ENCODE peak calls at places on chromosome 1, in six cellular contexts. I, Y, G, E, P and Q are unnamed samples.

GRCh38 chr1:21638531-21639341 is 30.4 kb downstream of the RAP1GAP start:
- DNase-seq in P (peak), E (no peak), G (peak), Y (no peak), I (peak), Q (no peak)

GRCh38 chr1:236033336-236033735 is 31.6 kb downstream of the NID1 start:
- DNase-seq in P (no peak), Y (no peak), G (no peak), I (no peak), E (no peak), Q (no peak)

GRCh38 chr1:33003657-33004056 is 33.0 kb downstream of the AK2 start:
- DNase-seq in I (no peak), E (no peak), Y (no peak), G (no peak), P (no peak), Q (no peak)

GRCh38 chr1:202310746-202311145 is 31.0 kb downstream of the UBE2T start:
- DNase-seq in Y (no peak), I (no peak), G (no peak), P (no peak), E (no peak), Q (no peak)

GRCh38 chr1:168920456-168921094 is 185.9 kb upstream of the ATP1B1 start:
- DNase-seq in G (no peak), Y (no peak), E (no peak), P (no peak), I (no peak), Q (no peak)

GRCh38 chr1:167103236-167103894 is 9.5 kb downstream of the STYXL2 start:
- DNase-seq in G (peak), I (no peak), E (no peak), Y (no peak), P (no peak), Q (no peak)

GRCh38 chr1:153592706-153593105 is 20.2 kb downstream of the S100A16 start:
- DNase-seq in G (no peak), E (peak), I (no peak), P (no peak), Y (no peak), Q (no peak)

GRCh38 chr1:151058682-151059341 is 610 bp downstream of the CDC42SE1 start:
- DNase-seq in I (peak), G (no peak), Y (no peak), P (peak), E (no peak), Q (no peak)

GRCh38 chr1:234357831-234358230 is 15.4 kb upstream of the COA6 start:
- DNase-seq in G (no peak), Y (no peak), E (no peak), I (no peak), P (no peak), Q (no peak)

GRCh38 chr1:239814306-239814881 is 277.3 kb upstream of the FMN2 start:
- DNase-seq in P (peak), I (peak), E (no peak), G (peak), Y (no peak), Q (no peak)

GRCh38 chr1:2923351-2923750 is 97.9 kb upstream of the ACTRT2 start:
- DNase-seq in P (no peak), Y (no peak), G (no peak), I (no peak), E (no peak), Q (no peak)

GRCh38 chr1:201220388-201220715 is 29.7 kb downstream of the IGFN1 start:
- DNase-seq in E (no peak), P (no peak), Y (no peak), G (no peak), I (no peak), Q (no peak)

GRCh38 chr1:214328770-214329455 is 48.0 kb downstream of the SMYD2 start:
- DNase-seq in G (peak), P (peak), I (peak), E (peak), Y (peak), Q (no peak)